ENCODE peak calls at places on chromosomes 11 and 22, in five cellular contexts. One of them, this sample, is unnamed.

GRCh38 chr11:128240546-128240945 is 346.8 kb downstream of the ETS1 start:
- DNase-seq in HFF-Myc: no peak
- DNase-seq in kidney epithelial cell: no peak
- DNase-seq in foreskin fibroblast: peak
- DNase-seq in hepatocyte: no peak
- DNase-seq in this sample: no peak

GRCh38 chr11:35387341-35387982 is 31.9 kb downstream of the SLC1A2 start:
- DNase-seq in HFF-Myc: no peak
- DNase-seq in kidney epithelial cell: no peak
- DNase-seq in foreskin fibroblast: no peak
- DNase-seq in hepatocyte: no peak
- DNase-seq in this sample: no peak

GRCh38 chr11:75867778-75868374 is 52.9 kb downstream of the UVRAG start:
- DNase-seq in HFF-Myc: peak
- DNase-seq in kidney epithelial cell: no peak
- DNase-seq in foreskin fibroblast: peak
- DNase-seq in hepatocyte: peak
- DNase-seq in this sample: peak

GRCh38 chr11:69170704-69171103 is 15.0 kb downstream of the SMIM38 start:
- DNase-seq in HFF-Myc: no peak
- DNase-seq in kidney epithelial cell: no peak
- DNase-seq in foreskin fibroblast: no peak
- DNase-seq in hepatocyte: no peak
- DNase-seq in this sample: no peak

GRCh38 chr22:19597399-19597735 is 73.2 kb upstream of the CLDN5 start:
- DNase-seq in HFF-Myc: no peak
- DNase-seq in kidney epithelial cell: no peak
- DNase-seq in foreskin fibroblast: no peak
- DNase-seq in hepatocyte: no peak
- DNase-seq in this sample: no peak

GRCh38 chr11:95330332-95330731 is 99.3 kb upstream of the SESN3 start:
- DNase-seq in HFF-Myc: no peak
- DNase-seq in kidney epithelial cell: no peak
- DNase-seq in foreskin fibroblast: no peak
- DNase-seq in hepatocyte: no peak
- DNase-seq in this sample: no peak

GRCh38 chr22:22062306-22062793 is 79.8 kb upstream of the TOP3B start:
- DNase-seq in HFF-Myc: no peak
- DNase-seq in kidney epithelial cell: no peak
- DNase-seq in foreskin fibroblast: no peak
- DNase-seq in hepatocyte: no peak
- DNase-seq in this sample: no peak

GRCh38 chr11:128499613-128500213 is 87.6 kb downstream of the ETS1 start:
- DNase-seq in HFF-Myc: no peak
- DNase-seq in kidney epithelial cell: no peak
- DNase-seq in foreskin fibroblast: peak
- DNase-seq in hepatocyte: no peak
- DNase-seq in this sample: no peak

DNA sequence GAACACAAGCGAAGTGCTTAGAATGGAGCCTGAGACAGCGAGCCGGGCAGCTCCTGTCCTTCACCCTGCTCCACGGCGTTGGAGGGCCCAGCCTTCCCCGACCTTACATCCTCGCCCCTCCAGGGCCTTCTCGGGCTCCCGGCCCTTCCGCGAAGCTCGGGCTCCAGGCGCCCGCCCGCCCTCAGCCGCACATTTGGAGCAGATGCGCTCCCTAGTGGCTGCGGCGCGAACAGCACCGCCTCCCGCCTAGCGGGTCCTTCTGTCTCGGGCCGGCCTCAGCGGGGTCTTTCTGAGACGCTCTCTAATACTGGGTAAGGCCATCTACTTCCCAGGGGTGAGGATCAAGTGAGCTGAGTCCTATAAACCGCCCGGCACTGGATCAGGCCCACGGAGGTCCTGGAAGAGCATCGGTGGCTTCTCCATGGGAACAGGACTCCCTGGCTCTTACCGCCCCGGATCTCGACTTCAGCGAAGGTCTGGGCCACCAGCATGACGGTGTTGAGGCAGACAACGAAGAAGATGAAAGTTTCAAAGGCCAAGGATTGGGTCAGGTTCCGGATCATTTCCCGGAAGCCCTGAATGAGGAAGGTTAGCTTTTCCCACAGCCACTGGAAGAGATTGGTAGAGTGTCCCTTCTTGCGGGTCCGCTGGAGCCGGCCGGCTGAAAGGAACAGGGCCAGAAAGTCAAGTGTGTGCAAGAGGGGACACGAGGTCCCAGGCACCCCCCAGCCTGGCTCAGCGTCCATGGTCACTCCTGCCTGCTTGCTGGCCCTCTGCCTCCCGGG is 3.7 kb downstream of the CATSPER1 start:
- DNase-seq in HFF-Myc: no peak
- DNase-seq in kidney epithelial cell: no peak
- DNase-seq in foreskin fibroblast: peak
- DNase-seq in hepatocyte: peak
- DNase-seq in this sample: peak
- H3K4me3 ChIP-seq in HFF-Myc: no peak
- H3K4me3 ChIP-seq in kidney epithelial cell: no peak
- H3K4me3 ChIP-seq in foreskin fibroblast: no peak
- H3K4me3 ChIP-seq in hepatocyte: no peak
- H3K4me3 ChIP-seq in this sample: no peak

GRCh38 chr22:35837328-35837727 is 119.7 kb downstream of the APOL5 start:
- DNase-seq in HFF-Myc: no peak
- DNase-seq in kidney epithelial cell: no peak
- DNase-seq in foreskin fibroblast: no peak
- DNase-seq in hepatocyte: no peak
- DNase-seq in this sample: no peak

GRCh38 chr22:35838849-35839646 is 121.4 kb downstream of the APOL5 start:
- DNase-seq in HFF-Myc: no peak
- DNase-seq in kidney epithelial cell: no peak
- DNase-seq in foreskin fibroblast: peak
- DNase-seq in hepatocyte: peak
- DNase-seq in this sample: no peak

GRCh38 chr22:35841907-35842518 is 124.3 kb downstream of the APOL5 start:
- DNase-seq in HFF-Myc: no peak
- DNase-seq in kidney epithelial cell: no peak
- DNase-seq in foreskin fibroblast: no peak
- DNase-seq in hepatocyte: no peak
- DNase-seq in this sample: no peak

GRCh38 chr22:35842519-35842913 is 124.8 kb downstream of the APOL5 start:
- DNase-seq in HFF-Myc: no peak
- DNase-seq in kidney epithelial cell: no peak
- DNase-seq in foreskin fibroblast: no peak
- DNase-seq in hepatocyte: no peak
- DNase-seq in this sample: no peak

DNA sequence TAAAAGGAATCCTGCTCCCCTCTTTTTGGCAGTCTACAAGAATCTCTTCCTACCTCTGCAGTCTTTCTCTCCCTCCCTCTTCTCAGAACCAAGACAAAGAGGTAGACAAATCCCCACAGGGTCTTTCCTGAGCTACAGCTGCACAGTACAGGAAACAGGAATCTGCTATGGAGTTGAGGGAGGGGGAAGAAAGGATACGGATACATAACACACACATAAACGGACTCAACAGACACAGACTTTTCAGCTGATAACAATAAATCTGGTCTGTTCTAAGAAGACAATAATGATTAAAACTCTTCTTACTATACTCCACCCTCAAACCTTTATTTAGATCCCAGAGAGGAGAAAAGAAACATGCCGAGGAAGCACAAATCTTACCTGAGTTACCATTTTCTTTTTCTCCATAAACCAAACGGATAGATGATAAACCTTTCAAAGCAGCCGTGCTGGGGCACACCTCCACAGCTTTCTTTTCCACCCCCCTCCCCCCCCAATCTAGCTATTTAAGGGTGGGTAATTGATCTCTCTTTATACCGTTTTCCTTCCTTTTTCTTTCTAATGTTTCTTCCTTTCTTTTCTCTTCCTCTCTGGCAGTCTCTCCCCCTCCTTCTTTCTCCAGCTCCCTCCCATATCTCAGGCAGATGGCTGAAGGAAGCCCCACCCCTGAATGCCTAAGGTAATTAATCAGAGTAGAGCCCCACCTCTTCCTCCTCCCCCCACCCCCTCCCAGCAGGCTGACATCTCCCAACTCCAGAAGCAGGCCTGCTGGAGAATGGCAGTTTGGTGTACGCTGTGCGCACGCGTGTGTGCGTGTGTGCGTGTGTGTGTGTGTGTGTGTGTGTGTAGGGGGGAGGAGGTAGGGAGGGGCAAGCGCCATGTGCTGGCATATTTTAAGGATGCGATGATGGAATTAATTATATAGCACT is 122.4 kb downstream of the APOL5 start:
- DNase-seq in HFF-Myc: peak
- DNase-seq in kidney epithelial cell: peak
- DNase-seq in foreskin fibroblast: peak
- DNase-seq in hepatocyte: peak
- DNase-seq in this sample: peak
- H3K4me3 ChIP-seq in HFF-Myc: peak
- H3K4me3 ChIP-seq in kidney epithelial cell: peak
- H3K4me3 ChIP-seq in foreskin fibroblast: peak
- H3K4me3 ChIP-seq in hepatocyte: peak
- H3K4me3 ChIP-seq in this sample: peak

GRCh38 chr11:118907749-118908106 is 18.0 kb downstream of the BCL9L start:
- DNase-seq in HFF-Myc: no peak
- DNase-seq in kidney epithelial cell: no peak
- DNase-seq in foreskin fibroblast: peak
- DNase-seq in hepatocyte: no peak
- DNase-seq in this sample: no peak
- H3K4me3 ChIP-seq in HFF-Myc: peak
- H3K4me3 ChIP-seq in kidney epithelial cell: no peak
- H3K4me3 ChIP-seq in foreskin fibroblast: no peak
- H3K4me3 ChIP-seq in hepatocyte: no peak
- H3K4me3 ChIP-seq in this sample: no peak

DNA sequence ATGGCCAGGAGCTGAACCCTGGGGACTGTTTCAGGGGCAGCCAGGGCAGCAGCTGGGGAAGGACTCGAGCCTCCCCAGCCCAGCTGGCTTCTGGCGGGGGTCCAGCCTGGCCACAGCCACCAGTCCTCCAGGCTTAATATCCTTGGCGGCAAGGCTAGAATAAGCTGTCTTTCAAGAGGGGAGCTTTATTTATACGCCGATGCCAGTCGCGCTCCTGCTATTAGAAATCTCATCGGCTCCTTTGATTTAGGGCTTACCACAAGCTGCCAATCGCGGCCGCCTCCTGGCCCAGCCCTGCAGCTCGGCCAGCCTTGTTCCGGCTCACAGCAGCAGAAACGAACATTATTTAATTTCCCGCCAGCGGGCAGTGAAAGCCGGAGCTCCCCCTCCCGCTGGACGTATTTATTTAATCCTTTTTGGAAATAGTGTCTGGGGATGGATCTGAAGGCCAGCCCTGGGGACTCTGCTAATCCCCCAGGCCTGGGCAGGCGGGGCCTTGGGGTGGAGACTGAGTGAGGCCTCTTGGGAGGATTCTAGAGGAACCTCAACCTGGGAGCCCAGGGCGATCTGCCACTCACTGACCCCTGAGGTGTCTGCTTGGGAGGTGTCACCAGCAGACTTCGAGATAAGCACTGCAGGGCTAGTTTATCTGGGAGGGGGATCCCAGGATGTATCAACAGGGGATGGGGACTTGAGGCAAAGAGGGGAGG is 363.1 kb downstream of the MN1 start:
- DNase-seq in HFF-Myc: no peak
- DNase-seq in kidney epithelial cell: no peak
- DNase-seq in foreskin fibroblast: peak
- DNase-seq in hepatocyte: peak
- DNase-seq in this sample: peak
- H3K4me3 ChIP-seq in HFF-Myc: no peak
- H3K4me3 ChIP-seq in kidney epithelial cell: no peak
- H3K4me3 ChIP-seq in foreskin fibroblast: no peak
- H3K4me3 ChIP-seq in hepatocyte: no peak
- H3K4me3 ChIP-seq in this sample: no peak

DNA sequence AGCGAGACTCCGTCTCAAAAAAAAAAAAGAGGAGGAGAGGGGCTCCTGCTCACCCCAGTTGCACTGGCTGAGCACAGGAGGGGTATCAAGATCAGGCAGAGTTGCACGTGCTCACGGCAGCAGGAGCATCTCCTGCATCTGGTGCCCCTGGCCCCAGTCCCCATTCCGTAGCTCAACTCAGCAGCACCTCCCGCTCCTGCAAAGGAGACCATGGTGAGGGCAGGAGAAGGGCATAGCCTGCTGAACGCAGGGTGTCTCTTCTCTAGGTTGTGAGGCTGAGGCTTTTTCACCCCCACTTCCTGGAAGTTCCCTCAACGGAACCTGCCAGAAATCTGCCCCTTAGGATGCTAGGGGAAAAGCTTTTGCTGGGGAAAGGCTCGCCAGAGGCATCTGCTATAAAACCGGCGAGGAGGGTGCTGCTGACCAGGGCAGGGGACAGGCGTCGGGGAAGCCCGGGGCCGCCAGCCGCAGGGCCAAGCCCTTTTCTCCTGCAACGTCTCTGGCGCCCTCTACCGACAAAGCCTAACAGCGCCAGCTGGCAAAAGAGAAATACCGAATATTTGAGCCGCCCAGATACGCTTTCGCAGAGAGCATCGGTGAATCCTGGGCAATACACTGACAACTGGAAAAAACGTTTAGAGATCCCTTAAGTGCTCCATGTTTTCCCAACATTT is 1.0 kb upstream of the PPP6R2 start:
- DNase-seq in HFF-Myc: peak
- DNase-seq in kidney epithelial cell: peak
- DNase-seq in foreskin fibroblast: peak
- DNase-seq in hepatocyte: peak
- DNase-seq in this sample: peak
- H3K4me3 ChIP-seq in HFF-Myc: peak
- H3K4me3 ChIP-seq in kidney epithelial cell: peak
- H3K4me3 ChIP-seq in foreskin fibroblast: peak
- H3K4me3 ChIP-seq in hepatocyte: peak
- H3K4me3 ChIP-seq in this sample: peak

GRCh38 chr22:25282671-25283561 is 63.5 kb downstream of the CRYBB2 start:
- DNase-seq in HFF-Myc: no peak
- DNase-seq in kidney epithelial cell: no peak
- DNase-seq in foreskin fibroblast: no peak
- DNase-seq in hepatocyte: peak
- DNase-seq in this sample: peak
- H3K4me3 ChIP-seq in HFF-Myc: no peak
- H3K4me3 ChIP-seq in kidney epithelial cell: no peak
- H3K4me3 ChIP-seq in foreskin fibroblast: no peak
- H3K4me3 ChIP-seq in hepatocyte: no peak
- H3K4me3 ChIP-seq in this sample: peak

This sample was measured in H7.